ENCODE peak calls at places on chromosomes 11 and 22, in five cellular contexts. I is choroid plexus epithelial cell, O is NCI-H2081, V is kidney epithelial cell, C is brain microvascular endothelial cell. Q is an unnamed sample.

GRCh38 chr11:64285885-64286800 is 495 bp downstream of the GPR137 start:
- DNase-seq in I (no peak), O (peak; percentile 70), V (no peak), C (no peak), Q (no peak)

GRCh38 chr22:50258361-50259292 is 2.9 kb downstream of the MAPK12 start:
- DNase-seq in I (no peak), O (no peak), V (no peak), C (no peak), Q (no peak)

GRCh38 chr11:6443269-6444003 is 2.6 kb upstream of the HPX start:
- DNase-seq in I (peak; percentile 82), O (peak; percentile 15), V (no peak), C (peak; percentile 40), Q (no peak)

GRCh38 chr11:106101797-106102196 is 24.3 kb downstream of the AASDHPPT start:
- DNase-seq in I (peak; percentile 14), O (no peak), V (no peak), C (peak; percentile 10), Q (no peak)

GRCh38 chr11:123740787-123741158 is 687 bp downstream of the ZNF202 start:
- DNase-seq in I (peak; percentile 5), O (no peak), V (no peak), C (no peak), Q (no peak)

GRCh38 chr11:129375731-129376657 is at the start of gene BARX2:
- DNase-seq in I (peak; percentile 83), O (peak; percentile 74), V (peak; percentile 16), C (peak; percentile 59), Q (peak; percentile 28)

GRCh38 chr11:128288368-128288767 is 299.0 kb downstream of the ETS1 start:
- DNase-seq in I (no peak), O (no peak), V (no peak), C (no peak), Q (no peak)

GRCh38 chr11:76641905-76642304 is 28.6 kb downstream of the LRRC32 start:
- DNase-seq in I (no peak), O (no peak), V (no peak), C (no peak), Q (no peak)

GRCh38 chr11:103920449-103920848 is 116.0 kb upstream of the DDI1 start:
- DNase-seq in I (peak; percentile 64), O (no peak), V (peak; percentile 16), C (no peak), Q (no peak)

GRCh38 chr11:70641366-70641765 is 243.0 kb downstream of the CTTN start:
- DNase-seq in I (no peak), O (no peak), V (no peak), C (no peak), Q (no peak)